ENCODE peak calls at places on chromosomes 13 and 19, in six cellular contexts. X, L, W, F, Q and N are unnamed samples.

GRCh38 chr13:76836311-76836710 is 49.9 kb downstream of the KCTD12 start:
- DNase-seq in Q (no peak), X (no peak), F (no peak), W (no peak), L (no peak), N (no peak)

GRCh38 chr19:49861541-49862410 is 5.6 kb downstream of the PNKP start:
- DNase-seq in X (peak; percentile 51), Q (no peak), W (no peak), L (no peak), F (no peak), N (no peak)

GRCh38 chr19:49114630-49115363 is 627 bp downstream of the LIN7B start:
- DNase-seq in W (peak; percentile 69), Q (peak; percentile 77), F (peak; percentile 27), X (peak; percentile 77), L (no peak), N (peak; percentile 66)

GRCh38 chr13:98199480-98199879 is 22.4 kb upstream of the RNF113B start:
- DNase-seq in F (no peak), L (no peak), X (no peak), Q (no peak), W (no peak), N (no peak)

GRCh38 chr19:3132971-3133792 is 2.7 kb upstream of the GNA15 start:
- DNase-seq in X (no peak), W (no peak), L (no peak), Q (no peak), F (peak; percentile 45), N (no peak)

GRCh38 chr13:63853816-63854215 is 2438.2 kb upstream of the PCDH20 start:
- DNase-seq in Q (no peak), W (no peak), L (no peak), X (no peak), F (no peak), N (no peak)

GRCh38 chr13:70080030-70080429 is 27.6 kb upstream of the ATXN8OS start:
- DNase-seq in Q (no peak), L (no peak), W (no peak), X (no peak), F (no peak), N (no peak)

GRCh38 chr19:38736413-38737280 is 7.6 kb downstream of the CAPN12 start:
- DNase-seq in X (peak; percentile 84), Q (no peak), L (peak; percentile 77), W (peak; percentile 82), F (no peak), N (peak; percentile 77)

GRCh38 chr13:100254002-100254401 is 165.1 kb downstream of the PCCA start:
- DNase-seq in X (no peak), W (no peak), Q (no peak), F (no peak), L (no peak), N (no peak)

GRCh38 chr13:39676315-39676876 is 20.9 kb downstream of the COG6 start:
- DNase-seq in F (peak; percentile 24), Q (peak; percentile 15), W (no peak), L (no peak), X (no peak), N (peak; percentile 57)

GRCh38 chr13:42279080-42279479 is 7.1 kb downstream of the AKAP11 start:
- DNase-seq in L (no peak), W (no peak), F (no peak), Q (no peak), X (no peak), N (no peak)

GRCh38 chr19:15445807-15446376 is 3.9 kb downstream of the WIZ start:
- DNase-seq in F (no peak), W (no peak), L (no peak), Q (no peak), X (no peak), N (no peak)

GRCh38 chr13:35978607-35979316 is 152.4 kb downstream of the DCLK1 start:
- DNase-seq in L (no peak), W (peak; percentile 37), Q (peak; percentile 68), X (no peak), F (no peak), N (peak; percentile 33)

GRCh38 chr13:23901365-23901764 is 4.1 kb upstream of the C1QTNF9B start:
- DNase-seq in X (no peak), F (no peak), L (no peak), W (no peak), Q (no peak), N (no peak)

GRCh38 chr19:29768166-29768565 is 43.6 kb upstream of the CCNE1 start:
- DNase-seq in X (no peak), F (no peak), L (no peak), Q (no peak), W (no peak), N (no peak)

GRCh38 chr19:18225355-18225701 is 910 bp downstream of the PDE4C start:
- DNase-seq in W (no peak), L (no peak), X (no peak), F (no peak), Q (no peak), N (no peak)

GRCh38 chr19:58395220-58395978 is at the start of gene RNF225:
- DNase-seq in L (peak; percentile 73), F (no peak), X (no peak), W (peak; percentile 66), Q (no peak), N (no peak)

GRCh38 chr13:114225610-114226009 is 9.1 kb upstream of the CDC16 start:
- DNase-seq in W (no peak), X (no peak), Q (no peak), F (peak; percentile 30), L (no peak), N (no peak)

GRCh38 chr13:112213467-112214245 is 146.7 kb downstream of the SOX1 start:
- DNase-seq in L (peak; percentile 68), W (peak; percentile 69), X (peak; percentile 66), F (no peak), Q (no peak), N (peak; percentile 70)

GRCh38 chr13:104198811-104199210 is 1132.6 kb upstream of the SLC10A2 start:
- DNase-seq in L (no peak), X (no peak), Q (no peak), W (no peak), F (no peak), N (no peak)

GRCh38 chr19:28420731-28421550 is 792.0 kb downstream of the UQCRFS1 start:
- DNase-seq in Q (no peak), L (no peak), W (no peak), X (no peak), F (no peak), N (no peak)

GRCh38 chr19:7916137-7916907 is 1.7 kb downstream of the TGFBR3L start:
- DNase-seq in X (peak; percentile 67), L (no peak), F (no peak), Q (no peak), W (no peak), N (peak; percentile 32)

GRCh38 chr19:3443840-3444694 is 36.3 kb downstream of the SMIM24 start:
- DNase-seq in L (no peak), Q (peak; percentile 89), X (peak; percentile 62), F (no peak), W (no peak), N (no peak)

GRCh38 chr19:41366089-41366488 is 2.1 kb upstream of the B9D2 start:
- DNase-seq in W (no peak), L (no peak), Q (no peak), X (no peak), F (no peak), N (no peak)
- H3K27ac ChIP-seq in W (no peak overlapping the region), L (no peak overlapping the region), Q (no peak overlapping the region), X (no peak overlapping the region), F (no peak overlapping the region), N (no peak overlapping the region)

DNA sequence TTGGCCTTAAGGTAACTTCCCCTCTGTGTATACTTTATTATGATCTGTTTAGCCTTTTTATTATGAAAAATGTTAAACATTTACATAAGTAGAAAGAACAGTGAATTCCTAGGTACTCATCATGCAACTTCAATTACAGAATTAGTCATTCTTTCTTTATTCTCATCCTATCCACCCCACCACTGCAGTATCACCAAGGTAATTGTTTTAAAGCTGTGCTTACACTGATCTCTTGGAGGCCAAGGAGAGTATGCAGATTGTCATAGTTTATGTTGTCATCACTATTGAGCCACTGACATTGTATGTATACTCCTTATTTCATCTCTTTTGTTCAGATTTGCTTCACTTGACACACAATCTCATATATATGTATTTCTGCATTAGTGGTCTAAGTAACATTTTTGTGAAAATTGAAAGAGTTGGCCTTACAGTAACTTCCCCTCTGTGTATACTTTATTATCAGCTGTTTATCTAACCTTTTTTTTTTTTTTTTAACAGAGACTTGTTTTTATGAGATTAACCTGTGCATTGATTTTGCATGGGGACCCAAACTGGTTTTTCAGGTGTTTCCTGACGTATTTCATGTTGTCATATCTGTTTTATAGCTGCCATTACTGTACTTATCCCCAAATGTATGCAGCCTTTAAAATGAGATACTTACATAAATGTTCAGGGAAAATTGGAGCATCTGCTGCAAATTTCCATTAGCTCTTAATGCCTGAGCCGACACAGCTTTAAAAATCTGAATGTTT is 4.5 kb downstream of the ZNF507 start:
- DNase-seq in F (no peak), W (no peak), X (no peak), L (no peak), Q (no peak), N (no peak)
- H3K4me1 ChIP-seq in F (peaks cover 36% of the 10 kb centered on the region), W (peaks cover 16% of the 10 kb centered on the region), X (peaks cover 41% of the 10 kb centered on the region), L (no peaks in the 10 kb centered on the region), Q (no peaks in the 10 kb centered on the region), N (peaks cover 3% of the 10 kb centered on the region)

DNA sequence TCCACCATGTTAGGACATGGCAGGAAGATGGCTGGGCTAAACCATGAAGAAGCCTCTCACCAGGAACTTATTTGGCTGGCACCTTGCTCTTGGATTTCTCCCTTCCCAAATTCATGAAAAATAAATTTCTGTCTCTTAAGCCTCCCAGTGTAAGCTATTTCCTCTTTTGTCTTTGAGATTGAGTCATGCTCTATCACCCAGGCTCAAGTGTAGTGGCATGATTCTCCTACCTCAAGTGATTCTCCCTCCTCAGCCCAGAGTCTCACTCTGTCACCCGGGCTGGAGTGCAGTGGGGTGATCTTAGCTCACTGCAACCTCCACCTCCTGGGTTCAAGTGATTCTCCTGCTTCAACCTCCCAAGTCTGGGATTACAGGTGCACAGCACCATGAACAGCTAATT is 12.6 kb downstream of the ZNF888 start:
- DNase-seq in X (no peak), Q (no peak), L (no peak), F (no peak), W (no peak), N (no peak)
- H3K36me3 ChIP-seq in X (peaks cover 49% of the 10 kb centered on the region), Q (peaks cover 11% of the 10 kb centered on the region), L (no peaks in the 10 kb centered on the region), F (peaks cover 3% of the 10 kb centered on the region), W (no peaks in the 10 kb centered on the region), N (peaks cover 10% of the 10 kb centered on the region)

DNA sequence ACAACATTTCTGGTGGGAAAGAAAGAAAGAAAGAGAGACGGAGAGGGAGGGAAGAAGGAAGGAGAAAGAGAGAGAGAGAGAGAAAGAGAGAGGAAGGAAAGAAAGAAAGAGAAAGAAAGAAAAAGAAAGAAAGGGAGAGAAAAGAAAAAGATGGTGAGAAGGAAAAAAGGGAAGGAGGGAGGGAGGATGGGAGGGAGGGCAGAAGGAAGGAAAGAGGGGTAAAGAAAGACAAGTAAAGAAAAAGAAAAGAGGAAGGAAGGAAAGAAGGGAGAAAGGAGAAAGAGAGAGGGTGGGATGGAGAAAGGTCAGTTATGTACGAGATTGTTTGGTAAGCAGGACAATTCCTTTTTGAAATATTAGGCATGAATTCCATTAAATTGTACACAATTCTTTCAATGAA is 145.3 kb downstream of the SPRY2 start:
- DNase-seq in X (no peak), Q (no peak), F (no peak), L (no peak), W (no peak), N (no peak)
- H3K27ac ChIP-seq in X (no peak overlapping the region), Q (no peak overlapping the region), F (no peak overlapping the region), L (no peak overlapping the region), W (no peak overlapping the region), N (no peak overlapping the region)